ENCODE peak calls at places on chromosomes 1 and 21, in six cellular contexts. C is stimulated activated naive CD4-positive, alpha-beta T cell; X is cardiac muscle cell; S is RPMI7951; A is ACHN; O is HuH-7. U is an unnamed sample.

GRCh38 chr1:66809736-66810326 is 8.8 kb upstream of the INSL5 start:
- DNase-seq in C (no peak), X (peak), S (peak), A (no peak), O (no peak), U (peak)

GRCh38 chr1:213296558-213296957 is 245.5 kb downstream of the RPS6KC1 start:
- DNase-seq in C (no peak), X (peak), S (peak), A (no peak), O (no peak), U (no peak)

GRCh38 chr1:201643835-201644104 is 104.8 kb downstream of the NAV1 start:
- DNase-seq in C (no peak), X (no peak), S (no peak), A (no peak), O (no peak), U (no peak)

GRCh38 chr1:167121375-167122120 is 27.7 kb downstream of the STYXL2 start:
- DNase-seq in C (peak), X (peak), S (peak), A (no peak), O (no peak), U (peak)

GRCh38 chr1:33321178-33321577 is 280 bp upstream of the A3GALT2 start:
- DNase-seq in C (no peak), X (no peak), S (no peak), A (no peak), O (no peak), U (no peak)

GRCh38 chr1:109802136-109802900 is 38.6 kb upstream of the EPS8L3 start:
- DNase-seq in C (peak), X (no peak), S (no peak), A (no peak), O (no peak), U (no peak)

GRCh38 chr1:223700942-223701637 is 11.2 kb upstream of the CAPN2 start:
- DNase-seq in C (no peak), X (peak), S (peak), A (peak), O (no peak), U (peak)

GRCh38 chr1:14345925-14346550 is 252.4 kb upstream of the KAZN start:
- DNase-seq in C (no peak), X (no peak), S (peak), A (peak), O (no peak), U (peak)

GRCh38 chr21:45041351-45041805 is 33.0 kb upstream of the ADARB1 start:
- DNase-seq in C (no peak), X (peak), S (peak), A (no peak), O (no peak), U (no peak)

GRCh38 chr1:209257454-209257853 is 326.1 kb upstream of the CAMK1G start:
- DNase-seq in C (no peak), X (no peak), S (no peak), A (no peak), O (no peak), U (no peak)

GRCh38 chr1:228374711-228375577 is 31.7 kb downstream of the TRIM11 start:
- DNase-seq in C (no peak), X (peak), S (peak), A (peak), O (no peak), U (peak)

GRCh38 chr1:107795471-107795870 is 169.5 kb downstream of the VAV3 start:
- DNase-seq in C (no peak), X (no peak), S (no peak), A (no peak), O (no peak), U (no peak)

GRCh38 chr1:8944006-8944405 is 1.7 kb upstream of the CA6 start:
- DNase-seq in C (no peak), X (no peak), S (no peak), A (no peak), O (no peak), U (no peak)

GRCh38 chr1:152182431-152182830 is 23.4 kb upstream of the RPTN start:
- DNase-seq in C (no peak), X (peak), S (peak), A (peak), O (no peak), U (peak)

GRCh38 chr1:1433804-1434130 is 1.7 kb upstream of the VWA1 start:
- DNase-seq in C (no peak), X (peak), S (peak), A (no peak), O (no peak), U (peak)

GRCh38 chr1:3393024-3393986 is 61.2 kb upstream of the ARHGEF16 start:
- DNase-seq in C (no peak), X (peak), S (no peak), A (no peak), O (peak), U (no peak)

GRCh38 chr1:105516068-105516467 is 1540.4 kb upstream of the PRMT6 start:
- DNase-seq in C (no peak), X (no peak), S (no peak), A (no peak), O (no peak), U (no peak)

U was measured in Daoy.